ENCODE peak calls at places on chromosomes 4 and X, in five cellular contexts. One of them, this sample, is unnamed.

GRCh38 chr4:112766422-112766821 is 129.5 kb downstream of the LARP7 start:
- DNase-seq in HepG2: no peak
- DNase-seq in GM12878: no peak
- DNase-seq in H1: no peak
- DNase-seq in K562: no peak
- DNase-seq in this sample: no peak

GRCh38 chrX:155266446-155266845 is 2.2 kb upstream of the RAB39B start:
- DNase-seq in GM12878: no peak
- DNase-seq in H1: no peak
- DNase-seq in HepG2: no peak
- DNase-seq in K562: no peak
- DNase-seq in this sample: no peak

GRCh38 chr4:118773082-118773792 is 62.7 kb downstream of the SEC24D start:
- DNase-seq in K562: no peak
- DNase-seq in GM12878: no peak
- DNase-seq in HepG2: no peak
- DNase-seq in H1: no peak
- DNase-seq in this sample: no peak

GRCh38 chr4:71259911-71260331 is 78.9 kb upstream of the SLC4A4 start:
- DNase-seq in K562: no peak
- DNase-seq in HepG2: no peak
- DNase-seq in H1: no peak
- DNase-seq in GM12878: no peak
- DNase-seq in this sample: no peak

GRCh38 chr4:175035907-175036306 is 117.7 kb downstream of the ADAM29 start:
- DNase-seq in HepG2: no peak
- DNase-seq in K562: no peak
- DNase-seq in H1: no peak
- DNase-seq in GM12878: peak
- DNase-seq in this sample: no peak

GRCh38 chrX:153488231-153488914 is 6.4 kb upstream of the BGN start:
- DNase-seq in HepG2: peak
- DNase-seq in K562: peak
- DNase-seq in GM12878: no peak
- DNase-seq in H1: no peak
- DNase-seq in this sample: no peak

GRCh38 chr4:185395255-185395955 is at the start of gene LRP2BP:
- DNase-seq in K562: no peak
- DNase-seq in GM12878: peak
- DNase-seq in HepG2: peak
- DNase-seq in H1: no peak
- DNase-seq in this sample: no peak

GRCh38 chr4:19455850-19456602 is 795.7 kb upstream of the SLIT2 start:
- DNase-seq in H1: no peak
- DNase-seq in HepG2: no peak
- DNase-seq in K562: no peak
- DNase-seq in GM12878: no peak
- DNase-seq in this sample: no peak

GRCh38 chr4:5845035-5845905 is 47.6 kb downstream of the CRMP1 start:
- DNase-seq in GM12878: no peak
- DNase-seq in H1: no peak
- DNase-seq in K562: no peak
- DNase-seq in HepG2: no peak
- DNase-seq in this sample: no peak

GRCh38 chr4:73730292-73730691 is 10.1 kb upstream of the CXCL8 start:
- DNase-seq in GM12878: no peak
- DNase-seq in HepG2: no peak
- DNase-seq in H1: no peak
- DNase-seq in K562: no peak
- DNase-seq in this sample: no peak

GRCh38 chr4:3442460-3442958 is 741 bp downstream of the HGFAC start:
- DNase-seq in GM12878: no peak
- DNase-seq in H1: no peak
- DNase-seq in K562: no peak
- DNase-seq in HepG2: peak
- DNase-seq in this sample: no peak

GRCh38 chr4:112704991-112705845 is 68.3 kb downstream of the LARP7 start:
- DNase-seq in K562: no peak
- DNase-seq in H1: peak
- DNase-seq in HepG2: peak
- DNase-seq in GM12878: no peak
- DNase-seq in this sample: peak

GRCh38 chrX:136961594-136962135 is 72.1 kb downstream of the GPR101 start:
- DNase-seq in K562: no peak
- DNase-seq in H1: no peak
- DNase-seq in HepG2: no peak
- DNase-seq in GM12878: no peak
- DNase-seq in this sample: no peak

GRCh38 chr4:1413221-1413663 is 7.0 kb upstream of the NKX1-1 start:
- DNase-seq in H1: no peak
- DNase-seq in K562: no peak
- DNase-seq in HepG2: no peak
- DNase-seq in GM12878: no peak
- DNase-seq in this sample: peak

GRCh38 chr4:2891294-2891693 is 47.6 kb downstream of the ADD1 start:
- DNase-seq in K562: no peak
- DNase-seq in HepG2: no peak
- DNase-seq in GM12878: no peak
- DNase-seq in H1: no peak
- DNase-seq in this sample: no peak

GRCh38 chr4:182133033-182133432 is 110.2 kb upstream of the TENM3 start:
- DNase-seq in K562: no peak
- DNase-seq in GM12878: no peak
- DNase-seq in H1: no peak
- DNase-seq in HepG2: no peak
- DNase-seq in this sample: no peak

GRCh38 chr4:15592799-15593198 is 62.4 kb downstream of the FBXL5 start:
- DNase-seq in HepG2: no peak
- DNase-seq in K562: no peak
- DNase-seq in H1: no peak
- DNase-seq in GM12878: no peak
- DNase-seq in this sample: no peak

GRCh38 chrX:35787867-35788266 is 10.3 kb upstream of the MAGEB16 start:
- DNase-seq in HepG2: no peak
- DNase-seq in GM12878: no peak
- DNase-seq in H1: no peak
- DNase-seq in K562: no peak
- DNase-seq in this sample: no peak

GRCh38 chr4:42627887-42628646 is 28.8 kb downstream of the ATP8A1 start:
- DNase-seq in K562: no peak
- DNase-seq in HepG2: no peak
- DNase-seq in H1: no peak
- DNase-seq in GM12878: peak
- DNase-seq in this sample: no peak

GRCh38 chr4:5928241-5928640 is 35.4 kb upstream of the CRMP1 start:
- DNase-seq in H1: no peak
- DNase-seq in HepG2: no peak
- DNase-seq in K562: no peak
- DNase-seq in GM12878: no peak
- DNase-seq in this sample: no peak

GRCh38 chrX:148784137-148784536 is 283.7 kb downstream of the AFF2 start:
- DNase-seq in HepG2: no peak
- DNase-seq in K562: no peak
- DNase-seq in GM12878: no peak
- DNase-seq in H1: no peak
- DNase-seq in this sample: no peak

GRCh38 chrX:45598841-45599240 is 398.2 kb upstream of the DIPK2B start:
- DNase-seq in HepG2: no peak
- DNase-seq in GM12878: no peak
- DNase-seq in K562: no peak
- DNase-seq in H1: no peak
- DNase-seq in this sample: no peak

GRCh38 chrX:97389761-97390192 is 506.1 kb downstream of the RPA4 start:
- DNase-seq in H1: no peak
- DNase-seq in GM12878: no peak
- DNase-seq in HepG2: no peak
- DNase-seq in K562: no peak
- DNase-seq in this sample: no peak

GRCh38 chr4:148445071-148445902 is 3.1 kb upstream of the NR3C2 start:
- DNase-seq in GM12878: no peak
- DNase-seq in HepG2: no peak
- DNase-seq in K562: peak
- DNase-seq in H1: peak
- DNase-seq in this sample: peak

GRCh38 chr4:148056879-148057278 is 325.0 kb downstream of the ARHGAP10 start:
- DNase-seq in K562: peak
- DNase-seq in GM12878: peak
- DNase-seq in HepG2: no peak
- DNase-seq in H1: no peak
- DNase-seq in this sample: no peak

GRCh38 chrX:12974217-12974796 is 603 bp upstream of the TMSB4X start:
- DNase-seq in GM12878: no peak
- DNase-seq in HepG2: no peak
- DNase-seq in H1: peak
- DNase-seq in K562: peak
- DNase-seq in this sample: peak

GRCh38 chr4:28229092-28229491 is 1368.5 kb downstream of the STIM2 start:
- DNase-seq in K562: no peak
- DNase-seq in HepG2: no peak
- DNase-seq in H1: no peak
- DNase-seq in GM12878: no peak
- DNase-seq in this sample: no peak

GRCh38 chr4:186592961-186593586 is 37.7 kb upstream of the MTNR1A start:
- DNase-seq in K562: no peak
- DNase-seq in HepG2: no peak
- DNase-seq in H1: no peak
- DNase-seq in GM12878: no peak
- DNase-seq in this sample: no peak

GRCh38 chr4:176791591-176792347 is 953 bp downstream of the VEGFC start:
- DNase-seq in H1: peak
- DNase-seq in K562: no peak
- DNase-seq in GM12878: no peak
- DNase-seq in HepG2: no peak
- DNase-seq in this sample: no peak

GRCh38 chr4:16692493-16692892 is 206.0 kb downstream of the LDB2 start:
- DNase-seq in GM12878: no peak
- DNase-seq in H1: no peak
- DNase-seq in K562: no peak
- DNase-seq in HepG2: no peak
- DNase-seq in this sample: no peak

GRCh38 chr4:147136308-147136707 is 190.6 kb upstream of the TTC29 start:
- DNase-seq in HepG2: no peak
- DNase-seq in K562: no peak
- DNase-seq in H1: no peak
- DNase-seq in GM12878: no peak
- DNase-seq in this sample: no peak

GRCh38 chr4:110586137-110586850 is 36.6 kb downstream of the PITX2 start:
- DNase-seq in HepG2: no peak
- DNase-seq in H1: no peak
- DNase-seq in K562: no peak
- DNase-seq in GM12878: no peak
- DNase-seq in this sample: peak

GRCh38 chrX:130523460-130524394 is 121.9 kb downstream of the RBMX2 start:
- DNase-seq in K562: peak
- DNase-seq in GM12878: no peak
- DNase-seq in H1: peak
- DNase-seq in HepG2: no peak
- DNase-seq in this sample: peak
- TF ChIP-seq CHD2 in K562: no peak
- TF ChIP-seq CHD2 in GM12878: no peak
- TF ChIP-seq CHD2 in H1: no peak
- TF ChIP-seq CHD2 in HepG2: no peak
- TF ChIP-seq CHD2 in this sample: no peak

GRCh38 chrX:106611682-106612402 is at the start of gene RADX:
- DNase-seq in K562: peak
- DNase-seq in GM12878: peak
- DNase-seq in H1: peak
- DNase-seq in HepG2: peak
- DNase-seq in this sample: peak
- H3K9ac ChIP-seq in K562: no peak
- H3K9ac ChIP-seq in GM12878: peak
- H3K9ac ChIP-seq in H1: peak
- H3K9ac ChIP-seq in HepG2: peak
- H3K9ac ChIP-seq in this sample: no peak

GRCh38 chr4:102169345-102169744 is 175.9 kb downstream of the SLC39A8 start:
- DNase-seq in HepG2: no peak
- DNase-seq in H1: no peak
- DNase-seq in K562: no peak
- DNase-seq in GM12878: no peak
- DNase-seq in this sample: peak
- TF ChIP-seq CHD2 in HepG2: no peak
- TF ChIP-seq CHD2 in H1: no peak
- TF ChIP-seq CHD2 in K562: no peak
- TF ChIP-seq CHD2 in GM12878: no peak
- TF ChIP-seq CHD2 in this sample: no peak

GRCh38 chr4:38109370-38109769 is 149.2 kb downstream of the PTTG2 start:
- DNase-seq in GM12878: no peak
- DNase-seq in HepG2: no peak
- DNase-seq in K562: no peak
- DNase-seq in H1: no peak
- DNase-seq in this sample: no peak
- H3K9ac ChIP-seq in GM12878: no peak
- H3K9ac ChIP-seq in HepG2: peak
- H3K9ac ChIP-seq in K562: no peak
- H3K9ac ChIP-seq in H1: no peak
- H3K9ac ChIP-seq in this sample: no peak

GRCh38 chrX:131830400-131831184 is 192.5 kb upstream of the STK26 start:
- DNase-seq in HepG2: peak
- DNase-seq in K562: peak
- DNase-seq in H1: peak
- DNase-seq in GM12878: peak
- DNase-seq in this sample: peak

GRCh38 chrX:131831185-131831520 is 191.9 kb upstream of the STK26 start:
- DNase-seq in GM12878: no peak
- DNase-seq in K562: no peak
- DNase-seq in H1: no peak
- DNase-seq in HepG2: no peak
- DNase-seq in this sample: no peak

GRCh38 chrX:131826572-131826971 is 196.5 kb upstream of the STK26 start:
- DNase-seq in H1: no peak
- DNase-seq in GM12878: no peak
- DNase-seq in K562: no peak
- DNase-seq in HepG2: no peak
- DNase-seq in this sample: no peak

GRCh38 chrX:131828482-131828881 is 194.6 kb upstream of the STK26 start:
- DNase-seq in GM12878: no peak
- DNase-seq in H1: no peak
- DNase-seq in K562: no peak
- DNase-seq in HepG2: no peak
- DNase-seq in this sample: no peak

GRCh38 chrX:131827935-131828334 is 195.2 kb upstream of the STK26 start:
- DNase-seq in HepG2: no peak
- DNase-seq in H1: no peak
- DNase-seq in K562: peak
- DNase-seq in GM12878: peak
- DNase-seq in this sample: peak
- TF ChIP-seq CHD2 in HepG2: no peak
- TF ChIP-seq CHD2 in H1: no peak
- TF ChIP-seq CHD2 in K562: no peak
- TF ChIP-seq CHD2 in GM12878: peak
- TF ChIP-seq CHD2 in this sample: no peak

DNA sequence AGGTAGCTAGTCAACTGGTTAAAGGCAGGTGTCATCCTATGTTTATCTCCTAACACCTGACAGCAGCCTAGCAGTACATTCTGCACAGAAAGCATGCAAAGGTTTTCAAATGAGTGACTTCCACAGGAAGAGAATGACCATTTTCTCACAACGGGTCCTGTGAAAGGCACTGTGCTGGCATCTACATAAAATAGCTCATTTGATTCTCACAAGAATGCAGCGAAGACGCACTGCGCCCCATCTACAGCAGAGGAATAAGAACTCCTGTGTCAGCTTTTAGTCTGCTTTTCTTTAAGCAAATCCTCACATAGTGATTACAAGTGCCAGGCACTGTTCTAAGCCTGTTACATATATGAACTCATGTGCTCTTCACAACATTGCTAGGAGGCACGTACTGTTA is 62.5 kb downstream of the AFAP1 start:
- DNase-seq in K562: no peak
- DNase-seq in GM12878: no peak
- DNase-seq in H1: no peak
- DNase-seq in HepG2: no peak
- DNase-seq in this sample: no peak
- H3K9ac ChIP-seq in K562: no peak
- H3K9ac ChIP-seq in GM12878: no peak
- H3K9ac ChIP-seq in H1: no peak
- H3K9ac ChIP-seq in HepG2: no peak
- H3K9ac ChIP-seq in this sample: peak

This sample was measured in SK-N-SH.